ENCODE peak calls at places on chromosomes 6 and 20, in seven cellular contexts. One of them, this sample, is unnamed.

GRCh38 chr6:37985355-37985754 is 165.8 kb downstream of the ZFAND3 start:
- DNase-seq in ovary: no peak
- DNase-seq in A549: no peak
- DNase-seq in stomach: no peak
- DNase-seq in transverse colon: no peak
- DNase-seq in tibial nerve: no peak
- DNase-seq in sigmoid colon: no peak
- DNase-seq in this sample: no peak

GRCh38 chr20:11882651-11883050 is 35.0 kb upstream of the BTBD3 start:
- DNase-seq in ovary: no peak
- DNase-seq in A549: no peak
- DNase-seq in stomach: no peak
- DNase-seq in transverse colon: no peak
- DNase-seq in tibial nerve: no peak
- DNase-seq in sigmoid colon: no peak
- DNase-seq in this sample: no peak

GRCh38 chr6:148657053-148657452 is 89.8 kb upstream of the UST start:
- DNase-seq in ovary: no peak
- DNase-seq in A549: no peak
- DNase-seq in stomach: no peak
- DNase-seq in transverse colon: peak; percentile 10
- DNase-seq in tibial nerve: no peak
- DNase-seq in sigmoid colon: no peak
- DNase-seq in this sample: no peak

GRCh38 chr6:56540950-56541600 is 101.6 kb downstream of the DST start:
- DNase-seq in ovary: no peak
- DNase-seq in A549: no peak
- DNase-seq in stomach: no peak
- DNase-seq in transverse colon: no peak
- DNase-seq in tibial nerve: no peak
- DNase-seq in sigmoid colon: no peak
- DNase-seq in this sample: no peak

GRCh38 chr6:1701668-1702353 is 92.1 kb downstream of the FOXC1 start:
- DNase-seq in ovary: no peak
- DNase-seq in A549: no peak
- DNase-seq in stomach: no peak
- DNase-seq in transverse colon: no peak
- DNase-seq in tibial nerve: no peak
- DNase-seq in sigmoid colon: no peak
- DNase-seq in this sample: no peak

GRCh38 chr6:4370066-4370465 is 234.7 kb upstream of the ECI2 start:
- DNase-seq in ovary: no peak
- DNase-seq in A549: peak; percentile 45
- DNase-seq in stomach: no peak
- DNase-seq in transverse colon: no peak
- DNase-seq in tibial nerve: no peak
- DNase-seq in sigmoid colon: no peak
- DNase-seq in this sample: no peak

GRCh38 chr6:113584767-113585166 is 272.4 kb upstream of the MARCKS start:
- DNase-seq in ovary: no peak
- DNase-seq in A549: no peak
- DNase-seq in stomach: no peak
- DNase-seq in transverse colon: no peak
- DNase-seq in tibial nerve: no peak
- DNase-seq in sigmoid colon: no peak
- DNase-seq in this sample: no peak

GRCh38 chr6:30769088-30769852 is 24.9 kb upstream of the IER3 start:
- DNase-seq in ovary: peak; percentile 76
- DNase-seq in A549: peak; percentile 93
- DNase-seq in stomach: peak; percentile 52
- DNase-seq in transverse colon: peak; percentile 54
- DNase-seq in tibial nerve: no peak
- DNase-seq in sigmoid colon: peak; percentile 91
- DNase-seq in this sample: no peak

GRCh38 chr6:137874204-137875001 is 7.3 kb downstream of the TNFAIP3 start:
- DNase-seq in ovary: no peak
- DNase-seq in A549: no peak
- DNase-seq in stomach: peak; percentile 31
- DNase-seq in transverse colon: peak; percentile 40
- DNase-seq in tibial nerve: no peak
- DNase-seq in sigmoid colon: no peak
- DNase-seq in this sample: no peak

GRCh38 chr6:147173140-147173539 is 31.1 kb upstream of the STXBP5 start:
- DNase-seq in ovary: no peak
- DNase-seq in A549: no peak
- DNase-seq in stomach: no peak
- DNase-seq in transverse colon: no peak
- DNase-seq in tibial nerve: no peak
- DNase-seq in sigmoid colon: no peak
- DNase-seq in this sample: no peak

GRCh38 chr20:33373735-33374605 is 27.3 kb downstream of the CDK5RAP1 start:
- DNase-seq in ovary: no peak
- DNase-seq in A549: peak; percentile 93
- DNase-seq in stomach: no peak
- DNase-seq in transverse colon: no peak
- DNase-seq in tibial nerve: no peak
- DNase-seq in sigmoid colon: no peak
- DNase-seq in this sample: no peak

GRCh38 chr20:10565191-10565921 is 108.4 kb downstream of the JAG1 start:
- DNase-seq in ovary: peak; percentile 31
- DNase-seq in A549: no peak
- DNase-seq in stomach: no peak
- DNase-seq in transverse colon: no peak
- DNase-seq in tibial nerve: no peak
- DNase-seq in sigmoid colon: no peak
- DNase-seq in this sample: no peak

GRCh38 chr6:9921366-9921765 is 493.5 kb downstream of the TFAP2A start:
- DNase-seq in ovary: no peak
- DNase-seq in A549: no peak
- DNase-seq in stomach: no peak
- DNase-seq in transverse colon: no peak
- DNase-seq in tibial nerve: no peak
- DNase-seq in sigmoid colon: no peak
- DNase-seq in this sample: no peak

GRCh38 chr20:59772931-59773913 is 160.2 kb downstream of the SYCP2 start:
- DNase-seq in ovary: peak; percentile 3
- DNase-seq in A549: no peak
- DNase-seq in stomach: peak; percentile 26
- DNase-seq in transverse colon: peak; percentile 71
- DNase-seq in tibial nerve: no peak
- DNase-seq in sigmoid colon: peak; percentile 52
- DNase-seq in this sample: no peak

GRCh38 chr6:32991972-32992371 is 17.4 kb downstream of the HLA-DOA start:
- DNase-seq in ovary: no peak
- DNase-seq in A549: no peak
- DNase-seq in stomach: no peak
- DNase-seq in transverse colon: no peak
- DNase-seq in tibial nerve: no peak
- DNase-seq in sigmoid colon: no peak
- DNase-seq in this sample: no peak

GRCh38 chr20:37979021-37979985 is 54.0 kb downstream of the TTI1 start:
- DNase-seq in ovary: no peak
- DNase-seq in A549: no peak
- DNase-seq in stomach: no peak
- DNase-seq in transverse colon: no peak
- DNase-seq in tibial nerve: no peak
- DNase-seq in sigmoid colon: no peak
- DNase-seq in this sample: no peak

GRCh38 chr6:31180500-31180899 is 10.0 kb upstream of the POU5F1 start:
- DNase-seq in ovary: peak; percentile 69
- DNase-seq in A549: no peak
- DNase-seq in stomach: no peak
- DNase-seq in transverse colon: no peak
- DNase-seq in tibial nerve: peak; percentile 70
- DNase-seq in sigmoid colon: peak; percentile 68
- DNase-seq in this sample: no peak

GRCh38 chr6:14130431-14131075 is 13.0 kb downstream of the CD83 start:
- DNase-seq in ovary: no peak
- DNase-seq in A549: no peak
- DNase-seq in stomach: no peak
- DNase-seq in transverse colon: no peak
- DNase-seq in tibial nerve: no peak
- DNase-seq in sigmoid colon: no peak
- DNase-seq in this sample: no peak

GRCh38 chr20:43680976-43681375 is 14.1 kb downstream of the MYBL2 start:
- DNase-seq in ovary: no peak
- DNase-seq in A549: no peak
- DNase-seq in stomach: no peak
- DNase-seq in transverse colon: no peak
- DNase-seq in tibial nerve: no peak
- DNase-seq in sigmoid colon: no peak
- DNase-seq in this sample: no peak

GRCh38 chr6:155455766-155456165 is at the start of gene NOX3:
- DNase-seq in ovary: no peak
- DNase-seq in A549: no peak
- DNase-seq in stomach: no peak
- DNase-seq in transverse colon: no peak
- DNase-seq in tibial nerve: no peak
- DNase-seq in sigmoid colon: no peak
- DNase-seq in this sample: no peak

GRCh38 chr6:151263967-151264366 is 24.2 kb downstream of the AKAP12 start:
- DNase-seq in ovary: peak; percentile 70
- DNase-seq in A549: no peak
- DNase-seq in stomach: no peak
- DNase-seq in transverse colon: no peak
- DNase-seq in tibial nerve: peak; percentile 42
- DNase-seq in sigmoid colon: peak; percentile 80
- DNase-seq in this sample: no peak

GRCh38 chr6:163732479-163732878 is 318.0 kb downstream of the QKI start:
- DNase-seq in ovary: no peak
- DNase-seq in A549: no peak
- DNase-seq in stomach: no peak
- DNase-seq in transverse colon: no peak
- DNase-seq in tibial nerve: no peak
- DNase-seq in sigmoid colon: no peak
- DNase-seq in this sample: no peak

GRCh38 chr6:112909781-112910180 is 562.7 kb downstream of the RFPL4B start:
- DNase-seq in ovary: no peak
- DNase-seq in A549: no peak
- DNase-seq in stomach: no peak
- DNase-seq in transverse colon: no peak
- DNase-seq in tibial nerve: no peak
- DNase-seq in sigmoid colon: no peak
- DNase-seq in this sample: no peak

GRCh38 chr6:117677553-117678131 is 2.4 kb downstream of the NUS1 start:
- DNase-seq in ovary: no peak
- DNase-seq in A549: no peak
- DNase-seq in stomach: no peak
- DNase-seq in transverse colon: no peak
- DNase-seq in tibial nerve: no peak
- DNase-seq in sigmoid colon: no peak
- DNase-seq in this sample: no peak

GRCh38 chr6:26222587-26222986 is 135.4 kb downstream of the HFE start:
- DNase-seq in ovary: no peak
- DNase-seq in A549: no peak
- DNase-seq in stomach: no peak
- DNase-seq in transverse colon: no peak
- DNase-seq in tibial nerve: no peak
- DNase-seq in sigmoid colon: no peak
- DNase-seq in this sample: no peak

GRCh38 chr20:47360489-47361267 is 4.2 kb upstream of the ZMYND8 start:
- DNase-seq in ovary: peak; percentile 86
- DNase-seq in A549: peak; percentile 51
- DNase-seq in stomach: peak; percentile 86
- DNase-seq in transverse colon: peak; percentile 77
- DNase-seq in tibial nerve: peak; percentile 78
- DNase-seq in sigmoid colon: peak; percentile 96
- DNase-seq in this sample: peak; percentile 96

GRCh38 chr20:1844723-1845523 is 50.3 kb upstream of the SIRPA start:
- DNase-seq in ovary: no peak
- DNase-seq in A549: no peak
- DNase-seq in stomach: peak; percentile 35
- DNase-seq in transverse colon: peak; percentile 64
- DNase-seq in tibial nerve: peak; percentile 30
- DNase-seq in sigmoid colon: peak; percentile 94
- DNase-seq in this sample: no peak
- TF ChIP-seq EP300 in ovary: no peak
- TF ChIP-seq EP300 in A549: no peak
- TF ChIP-seq EP300 in stomach: no peak
- TF ChIP-seq EP300 in transverse colon: peak; percentile 22
- TF ChIP-seq EP300 in tibial nerve: peak; percentile 78
- TF ChIP-seq EP300 in sigmoid colon: peak; percentile 72
- TF ChIP-seq EP300 in this sample: no peak

GRCh38 chr20:64264091-64264490 is 8.5 kb downstream of the PCMTD2 start:
- DNase-seq in ovary: no peak
- DNase-seq in A549: no peak
- DNase-seq in stomach: no peak
- DNase-seq in transverse colon: no peak
- DNase-seq in tibial nerve: no peak
- DNase-seq in sigmoid colon: no peak
- DNase-seq in this sample: no peak
- H3K4me1 ChIP-seq in ovary: peaks cover 20% of the 10 kb centered on the region
- H3K4me1 ChIP-seq in A549: no peaks in the 10 kb centered on the region
- H3K4me1 ChIP-seq in stomach: peaks cover 13% of the 10 kb centered on the region
- H3K4me1 ChIP-seq in transverse colon: no peaks in the 10 kb centered on the region
- H3K4me1 ChIP-seq in tibial nerve: no peaks in the 10 kb centered on the region
- H3K4me1 ChIP-seq in sigmoid colon: no peaks in the 10 kb centered on the region
- H3K4me1 ChIP-seq in this sample: peaks cover 24% of the 10 kb centered on the region

GRCh38 chr20:51549474-51549873 is 7.0 kb upstream of the NFATC2 start:
- DNase-seq in ovary: no peak
- DNase-seq in A549: no peak
- DNase-seq in stomach: no peak
- DNase-seq in transverse colon: no peak
- DNase-seq in tibial nerve: no peak
- DNase-seq in sigmoid colon: no peak
- DNase-seq in this sample: no peak
- TF ChIP-seq EP300 in ovary: no peak
- TF ChIP-seq EP300 in A549: no peak
- TF ChIP-seq EP300 in stomach: no peak
- TF ChIP-seq EP300 in transverse colon: no peak
- TF ChIP-seq EP300 in tibial nerve: no peak
- TF ChIP-seq EP300 in sigmoid colon: no peak
- TF ChIP-seq EP300 in this sample: no peak

DNA sequence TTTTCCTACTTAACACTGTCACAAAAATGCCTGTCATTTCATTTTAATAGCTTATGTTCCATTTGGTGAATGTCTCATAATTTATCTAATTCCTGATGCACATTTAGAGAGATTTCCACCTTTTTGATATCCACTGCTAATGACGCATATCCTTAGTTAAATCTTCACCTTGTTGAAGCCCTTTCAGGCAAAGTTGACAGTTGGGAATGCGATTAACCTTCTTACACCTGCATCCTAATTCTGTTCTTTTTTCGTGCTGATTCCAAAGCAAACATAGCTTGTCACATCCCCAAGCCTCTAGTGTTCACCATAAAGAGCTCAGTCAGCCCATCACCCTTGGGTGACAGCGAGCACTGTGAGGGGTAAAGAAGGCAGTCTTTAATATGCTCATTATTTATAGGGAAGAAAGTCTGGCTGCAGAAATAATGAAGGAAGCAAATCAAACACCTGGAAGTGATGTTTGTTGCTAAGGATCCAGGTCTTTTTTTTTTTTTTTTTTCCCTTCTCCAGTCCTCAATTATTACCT is 205.6 kb downstream of the DTNBP1 start:
- DNase-seq in ovary: no peak
- DNase-seq in A549: no peak
- DNase-seq in stomach: no peak
- DNase-seq in transverse colon: no peak
- DNase-seq in tibial nerve: no peak
- DNase-seq in sigmoid colon: no peak
- DNase-seq in this sample: no peak
- H3K4me1 ChIP-seq in ovary: peaks cover 6% of the 10 kb centered on the region
- H3K4me1 ChIP-seq in A549: peaks cover 14% of the 10 kb centered on the region
- H3K4me1 ChIP-seq in stomach: no peaks in the 10 kb centered on the region
- H3K4me1 ChIP-seq in transverse colon: no peaks in the 10 kb centered on the region
- H3K4me1 ChIP-seq in tibial nerve: peaks cover under 1% of the 10 kb centered on the region
- H3K4me1 ChIP-seq in sigmoid colon: no peaks in the 10 kb centered on the region
- H3K4me1 ChIP-seq in this sample: peaks cover 47% of the 10 kb centered on the region

GRCh38 chr6:40755046-40755681 is 168.0 kb upstream of the LRFN2 start:
- DNase-seq in ovary: no peak
- DNase-seq in A549: no peak
- DNase-seq in stomach: no peak
- DNase-seq in transverse colon: no peak
- DNase-seq in tibial nerve: no peak
- DNase-seq in sigmoid colon: peak; percentile 66
- DNase-seq in this sample: no peak
- TF ChIP-seq EP300 in ovary: no peak
- TF ChIP-seq EP300 in A549: no peak
- TF ChIP-seq EP300 in stomach: no peak
- TF ChIP-seq EP300 in transverse colon: no peak
- TF ChIP-seq EP300 in tibial nerve: no peak
- TF ChIP-seq EP300 in sigmoid colon: no peak
- TF ChIP-seq EP300 in this sample: no peak